ENCODE peak calls at places on chromosome 4, in four cellular contexts. A is cardiac muscle cell; U is activated CD8-positive, alpha-beta T cell treated with anti-CD3 and anti-CD28 coated beads for 36 hours; B is neural crest cell. T is an unnamed sample.

GRCh38 chr4:98994474-98995182 is 893 bp upstream of the METAP1 start:
- DNase-seq in A (peak), U (no peak), B (no peak), T (peak)

GRCh38 chr4:15702941-15703403 is at the start of gene BST1:
- DNase-seq in A (no peak), U (peak), B (no peak), T (peak)

GRCh38 chr4:55386073-55386472 is 9.7 kb upstream of the TMEM165 start:
- DNase-seq in A (no peak), U (no peak), B (no peak), T (no peak)

GRCh38 chr4:82799006-82799881 is 648 bp upstream of the SCD5 start:
- DNase-seq in A (no peak), U (peak), B (no peak), T (no peak)

GRCh38 chr4:57093816-57094481 is 16.2 kb downstream of the IGFBP7 start:
- DNase-seq in A (no peak), U (no peak), B (no peak), T (no peak)

GRCh38 chr4:181517521-181517920 is 725.7 kb upstream of the TENM3 start:
- DNase-seq in A (no peak), U (no peak), B (no peak), T (no peak)

GRCh38 chr4:172356002-172356401 is 542.8 kb downstream of the GALNTL6 start:
- DNase-seq in A (no peak), U (no peak), B (no peak), T (no peak)

GRCh38 chr4:81040175-81040659 is 9.7 kb downstream of the BMP3 start:
- DNase-seq in A (peak), U (no peak), B (no peak), T (no peak)

GRCh38 chr4:61003301-61003700 is 196.8 kb upstream of the ADGRL3 start:
- DNase-seq in A (no peak), U (no peak), B (no peak), T (no peak)

GRCh38 chr4:56468097-56468422 is 643 bp downstream of the SRP72 start:
- DNase-seq in A (peak), U (no peak), B (no peak), T (no peak)

GRCh38 chr4:141375855-141376254 is 155.2 kb downstream of the ZNF330 start:
- DNase-seq in A (no peak), U (no peak), B (no peak), T (peak)

GRCh38 chr4:98672583-98673281 is 14.3 kb upstream of the TSPAN5 start:
- DNase-seq in A (no peak), U (no peak), B (no peak), T (no peak)

GRCh38 chr4:165301833-165302232 is 25.6 kb upstream of the MSMO1 start:
- DNase-seq in A (no peak), U (peak), B (no peak), T (peak)

GRCh38 chr4:93747220-93747619 is 81.3 kb upstream of the ATOH1 start:
- DNase-seq in A (no peak), U (no peak), B (no peak), T (no peak)

GRCh38 chr4:15765910-15766703 is 12.0 kb upstream of the CD38 start:
- DNase-seq in A (no peak), U (peak), B (no peak), T (no peak)

GRCh38 chr4:186771624-186772023 is 48.0 kb upstream of the FAT1 start:
- DNase-seq in A (no peak), U (no peak), B (no peak), T (no peak)

GRCh38 chr4:113547487-113548042 is 214.0 kb downstream of the CAMK2D start:
- DNase-seq in A (peak), U (peak), B (peak), T (peak)

GRCh38 chr4:39820186-39820585 is 122.2 kb downstream of the UBE2K start:
- DNase-seq in A (no peak), U (no peak), B (no peak), T (no peak)

GRCh38 chr4:80202190-80202711 is 4.9 kb downstream of the PRDM8 start:
- DNase-seq in A (peak), U (peak), B (peak), T (peak)

GRCh38 chr4:176971576-176972105 is 178.9 kb upstream of the VEGFC start:
- DNase-seq in A (no peak), U (no peak), B (no peak), T (no peak)

GRCh38 chr4:152097371-152097770 is 336.6 kb upstream of the GATB start:
- DNase-seq in A (no peak), U (no peak), B (no peak), T (no peak)

GRCh38 chr4:183249854-183250253 is 70.2 kb downstream of the CLDN22 start:
- DNase-seq in A (peak), U (peak), B (no peak), T (peak)
- TF ChIP-seq CTCF in A (peak), U (no peak), B (peak), T (peak)

GRCh38 chr4:38762560-38762959 is 20.2 kb downstream of the TLR10 start:
- DNase-seq in A (no peak), U (no peak), B (no peak), T (no peak)
- TF ChIP-seq CTCF in A (no peak), U (no peak), B (no peak), T (no peak)

DNA sequence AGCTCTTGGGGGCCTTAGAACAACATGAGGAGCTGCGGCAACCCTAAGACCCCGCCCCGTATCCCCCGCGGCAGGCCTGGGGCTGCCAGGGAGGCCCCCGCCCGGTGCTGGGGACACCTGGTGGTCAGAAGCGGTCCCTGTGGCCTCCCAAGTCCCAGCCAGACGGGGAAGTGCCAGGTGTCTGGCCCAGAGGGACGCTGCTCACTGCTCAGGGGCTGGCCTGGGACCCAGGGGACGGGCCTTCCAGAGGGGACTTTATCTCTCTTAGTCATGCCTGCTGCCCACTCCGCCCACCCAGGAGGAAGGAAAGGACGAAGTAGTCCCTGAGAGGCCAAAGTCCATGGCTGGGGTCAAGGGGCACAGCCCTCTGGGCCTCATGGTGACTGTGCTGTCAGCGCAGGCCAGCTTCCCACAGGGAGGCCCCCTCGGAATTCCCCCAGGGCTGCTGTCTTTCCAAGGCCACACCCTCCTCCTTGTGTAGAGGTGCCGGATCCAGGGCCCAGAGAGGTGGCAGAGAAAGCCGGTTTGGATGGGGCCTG is 31.0 kb upstream of the HTRA3 start:
- DNase-seq in A (peak), U (no peak), B (peak), T (peak)
- TF ChIP-seq CTCF in A (peak), U (no peak), B (peak), T (no peak)

DNA sequence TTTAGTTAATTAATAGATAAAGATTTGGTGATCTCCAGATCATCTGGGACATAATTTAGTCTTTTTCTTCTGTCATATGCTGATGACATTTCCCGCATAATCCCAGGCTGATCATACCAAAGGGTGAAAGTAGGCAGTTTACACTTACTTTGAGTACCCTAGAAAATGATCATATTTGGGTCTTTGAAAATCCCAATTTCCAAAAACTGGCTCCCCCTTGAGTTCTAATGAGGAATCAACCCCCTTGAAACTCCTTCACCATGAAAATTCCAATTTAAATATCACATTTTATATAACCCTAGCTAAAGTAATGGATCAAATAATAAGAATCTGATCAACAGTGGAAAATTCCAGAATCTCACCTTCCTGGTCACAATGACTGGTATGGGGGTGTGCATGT is 223.4 kb downstream of the NAF1 start:
- DNase-seq in A (no peak), U (no peak), B (no peak), T (no peak)
- TF ChIP-seq CTCF in A (peak), U (no peak), B (no peak), T (no peak)

DNA sequence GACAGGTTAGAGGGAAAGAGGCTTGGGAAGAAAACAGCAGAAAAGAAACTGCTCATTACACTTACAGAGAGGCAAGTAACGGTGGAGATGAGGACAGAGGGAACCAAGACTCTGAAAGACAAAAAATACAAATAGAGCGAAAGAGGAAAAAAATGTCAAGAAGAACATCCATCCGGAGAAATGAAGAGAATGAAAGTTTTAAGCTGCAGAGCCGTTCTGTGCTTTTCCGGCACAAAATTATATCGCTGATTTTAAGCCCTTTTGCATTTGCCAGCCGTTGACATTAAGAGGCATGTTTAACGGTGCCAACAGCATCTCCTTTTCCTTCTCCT is 236 bp downstream of the PCDH10 start:
- DNase-seq in A (no peak), U (no peak), B (no peak), T (peak)
- TF ChIP-seq CTCF in A (no peak), U (no peak), B (no peak), T (no peak)

GRCh38 chr4:156799121-156799589 is 172.4 kb downstream of the PDGFC start:
- DNase-seq in A (no peak), U (no peak), B (no peak), T (no peak)

GRCh38 chr4:156795727-156796126 is 175.9 kb downstream of the PDGFC start:
- DNase-seq in A (no peak), U (no peak), B (no peak), T (no peak)

GRCh38 chr4:156798438-156798837 is 173.2 kb downstream of the PDGFC start:
- DNase-seq in A (no peak), U (no peak), B (no peak), T (no peak)

GRCh38 chr4:156803056-156803455 is 168.5 kb downstream of the PDGFC start:
- DNase-seq in A (no peak), U (no peak), B (no peak), T (peak)

DNA sequence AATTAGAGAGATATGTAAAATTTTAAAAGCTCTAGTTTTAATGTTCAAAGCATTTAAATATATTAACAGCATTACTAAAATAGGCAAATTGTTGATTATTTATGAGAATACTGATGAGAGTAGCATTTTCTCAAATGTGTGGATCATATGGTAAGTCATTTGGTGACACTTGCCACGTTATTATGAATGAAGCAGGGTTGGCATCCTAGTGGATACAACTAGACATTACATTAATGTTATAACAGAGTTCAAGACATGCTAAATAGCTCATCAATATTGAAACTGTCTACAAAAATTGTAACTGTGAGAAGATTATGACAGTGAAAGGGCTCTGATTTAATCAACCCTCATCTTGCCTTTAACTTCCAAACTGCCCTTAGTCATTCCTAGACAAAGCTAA is 171.1 kb downstream of the PDGFC start:
- DNase-seq in A (no peak), U (no peak), B (no peak), T (no peak)
- TF ChIP-seq CTCF in A (no peak), U (no peak), B (peak), T (no peak)

GRCh38 chr4:73870778-73871177 is 1.6 kb downstream of the CXCL1 start:
- DNase-seq in A (no peak), U (no peak), B (no peak), T (no peak)

GRCh38 chr4:73869130-73870055 is at the start of gene CXCL1:
- DNase-seq in A (peak), U (no peak), B (peak), T (peak)

GRCh38 chr4:73868206-73869129 is 725 bp upstream of the CXCL1 start:
- DNase-seq in A (no peak), U (no peak), B (no peak), T (no peak)

GRCh38 chr4:73871911-73872310 is 2.7 kb downstream of the CXCL1 start:
- DNase-seq in A (no peak), U (no peak), B (no peak), T (no peak)

DNA sequence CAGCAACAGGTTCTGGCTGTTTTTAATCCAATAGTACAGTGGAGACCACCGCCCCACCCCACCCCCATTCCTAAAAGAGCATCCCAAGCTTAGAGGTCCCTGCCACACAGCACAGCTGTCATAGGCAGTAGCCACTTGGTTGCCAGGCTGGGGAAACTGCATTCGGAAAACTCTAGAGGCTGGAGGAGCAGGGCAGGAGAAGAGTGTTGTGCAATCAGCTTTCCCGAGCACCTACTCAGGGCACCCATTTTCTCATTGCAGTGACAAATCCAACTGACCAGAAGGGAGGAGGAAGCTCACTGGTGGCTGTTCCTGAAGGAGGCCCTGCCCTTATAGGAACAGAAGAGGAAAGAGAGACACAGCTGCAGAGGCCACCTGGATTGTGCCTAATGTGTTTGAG is 1.1 kb downstream of the CXCL1 start:
- DNase-seq in A (no peak), U (no peak), B (no peak), T (no peak)
- TF ChIP-seq CTCF in A (no peak), U (no peak), B (no peak), T (no peak)

GRCh38 chr4:121199742-121200561 is 35.8 kb upstream of the TNIP3 start:
- DNase-seq in A (no peak), U (peak), B (no peak), T (no peak)
- TF ChIP-seq CTCF in A (no peak), U (no peak), B (no peak), T (no peak)

GRCh38 chr4:187929024-187929423 is 66.5 kb upstream of the ZFP42 start:
- DNase-seq in A (no peak), U (no peak), B (peak), T (no peak)
- TF ChIP-seq CTCF in A (no peak), U (no peak), B (peak), T (no peak)